ENCODE peak calls at places on chromosome 11, in ten cellular contexts. Z, V, D, R, E, J, C, S, Q and H are unnamed samples.

GRCh38 chr11:44708063-44708462 is 18.7 kb upstream of the TSPAN18 start:
- DNase-seq in E (no peak), C (peak), D (no peak), S (no peak), Z (peak), R (no peak), J (no peak), V (no peak), Q (no peak), H (no peak)

GRCh38 chr11:42524534-42525227 is 787.1 kb upstream of the API5 start:
- DNase-seq in V (peak), C (peak), Q (peak), E (no peak), D (peak), J (no peak), Z (peak), S (peak), R (peak), H (peak)

GRCh38 chr11:99117603-99118002 is 96.9 kb downstream of the CNTN5 start:
- DNase-seq in R (no peak), S (no peak), V (no peak), E (no peak), Q (no peak), D (no peak), J (no peak), Z (no peak), C (no peak), H (no peak)

GRCh38 chr11:80227915-80228314 is 787.1 kb upstream of the TENM4 start:
- DNase-seq in Q (no peak), S (no peak), J (no peak), V (no peak), C (no peak), E (no peak), D (no peak), R (no peak), Z (no peak), H (no peak)

GRCh38 chr11:78156081-78156844 is 16.8 kb upstream of the ALG8 start:
- DNase-seq in S (no peak), V (no peak), Q (no peak), C (no peak), R (peak), D (no peak), J (no peak), Z (peak), E (no peak), H (no peak)

GRCh38 chr11:9601041-9601875 is 27.8 kb downstream of the WEE1 start:
- DNase-seq in E (no peak), Z (peak), V (peak), C (peak), R (no peak), J (peak), Q (peak), S (peak), D (peak), H (peak)

GRCh38 chr11:76321820-76322524 is 59.0 kb downstream of the THAP12 start:
- DNase-seq in J (no peak), V (no peak), S (no peak), Z (no peak), E (peak), R (no peak), D (no peak), Q (no peak), C (no peak), H (no peak)

GRCh38 chr11:118435233-118435892 is 929 bp upstream of the KMT2A start:
- DNase-seq in D (peak), C (no peak), V (peak), J (no peak), E (peak), R (peak), Z (peak), S (no peak), Q (no peak), H (no peak)

GRCh38 chr11:14645247-14645912 is 1.8 kb downstream of the PDE3B start:
- DNase-seq in S (no peak), Z (peak), R (no peak), V (peak), E (no peak), J (no peak), D (no peak), Q (peak), C (peak), H (no peak)

DNA sequence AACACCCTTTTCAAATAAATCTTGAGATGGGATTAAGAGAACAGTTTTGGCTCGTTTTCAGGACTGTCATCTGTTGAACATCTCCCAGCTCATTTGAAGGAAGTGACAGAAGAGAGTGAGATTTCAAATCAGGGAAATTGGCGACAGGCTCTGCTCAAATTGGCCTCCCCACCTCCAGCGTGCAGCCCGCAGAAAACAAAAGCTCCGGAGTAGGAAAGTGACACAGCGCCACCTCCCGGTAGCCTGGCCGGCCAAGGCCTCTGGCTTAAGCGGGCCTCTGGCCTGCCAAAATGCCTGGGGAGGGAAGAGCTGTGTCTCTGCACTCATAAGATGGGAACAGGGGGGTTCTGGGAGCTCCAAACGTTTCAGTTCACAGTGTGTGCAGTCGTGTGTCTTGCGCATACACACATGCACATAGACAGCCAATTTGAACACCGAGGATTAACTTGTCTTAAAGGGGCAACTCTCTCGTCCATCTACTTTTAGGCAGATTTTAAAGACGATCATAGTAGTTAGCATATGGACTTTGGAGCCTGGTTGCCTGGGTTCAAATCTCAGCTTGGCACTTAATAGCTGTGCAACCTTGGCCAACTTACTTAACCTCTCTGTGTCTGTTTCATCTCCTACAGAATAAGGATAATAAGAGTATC is 132.7 kb upstream of the RCN1 start:
- DNase-seq in Q (peak), J (no peak), Z (peak), V (peak), E (peak), S (peak), C (peak), R (peak), D (no peak), H (no peak)
- TF ChIP-seq CTCF in Q (peak), J (peak), Z (peak), V (peak), E (peak), S (peak), C (peak), R (peak), D (no peak), H (peak)

GRCh38 chr11:74007691-74008372 is 1.1 kb downstream of the UCP3 start:
- DNase-seq in J (no peak), S (no peak), V (no peak), C (no peak), Q (no peak), D (no peak), Z (no peak), E (no peak), R (no peak), H (no peak)

GRCh38 chr11:74004694-74005615 is 3.9 kb downstream of the UCP3 start:
- DNase-seq in V (no peak), C (no peak), R (no peak), J (no peak), Z (no peak), E (no peak), D (peak), Q (no peak), S (no peak), H (no peak)

GRCh38 chr11:74004046-74004693 is 4.7 kb downstream of the UCP3 start:
- DNase-seq in Q (no peak), C (no peak), J (no peak), S (no peak), Z (no peak), V (no peak), E (no peak), R (no peak), D (no peak), H (no peak)

GRCh38 chr11:74006743-74007304 is 2.1 kb downstream of the UCP3 start:
- DNase-seq in E (no peak), C (no peak), V (no peak), J (no peak), Z (no peak), D (no peak), S (no peak), Q (no peak), R (no peak), H (no peak)

GRCh38 chr11:74005721-74006517 is 3.0 kb downstream of the UCP3 start:
- DNase-seq in C (no peak), R (no peak), S (no peak), J (no peak), Q (no peak), E (no peak), D (no peak), V (no peak), Z (no peak), H (no peak)
- H3K4me3 ChIP-seq in C (no peak), R (no peak), S (no peak), J (no peak), Q (no peak), E (no peak), D (no peak), V (no peak), Z (no peak), H (no peak)

DNA sequence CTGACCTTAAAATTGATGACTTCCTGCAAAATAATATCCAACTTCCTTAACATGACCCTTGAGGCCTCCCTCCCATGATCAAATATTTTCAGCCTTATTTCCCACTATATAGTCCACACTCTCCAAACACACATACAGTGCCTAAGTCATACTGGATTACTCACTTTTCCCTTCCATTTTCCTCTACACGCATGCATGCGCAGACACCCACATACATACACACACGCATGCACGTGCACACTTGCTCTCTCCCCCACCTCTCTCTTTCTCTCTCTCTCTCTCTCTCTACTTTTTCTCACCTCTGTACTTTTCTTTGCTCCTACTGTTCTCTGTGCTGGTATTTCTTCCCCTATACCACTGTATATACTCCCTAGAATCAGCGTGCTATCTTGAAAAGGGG is 28.1 kb downstream of the DLG2 start:
- DNase-seq in Z (no peak), E (no peak), C (no peak), D (no peak), S (no peak), J (no peak), R (no peak), V (no peak), Q (no peak), H (no peak)
- TF ChIP-seq CTCF in Z (no peak), E (no peak), C (no peak), D (no peak), S (no peak), J (no peak), R (no peak), V (no peak), Q (no peak), H (no peak)

GRCh38 chr11:73875380-73875779 is 1.3 kb downstream of the COA4 start:
- DNase-seq in V (no peak), R (no peak), S (no peak), J (no peak), E (no peak), Z (no peak), C (no peak), D (no peak), Q (no peak), H (no peak)

GRCh38 chr11:73876424-73877300 is at the start of the genes COA4 and PAAF1:
- DNase-seq in D (peak), S (peak), C (peak), Z (peak), Q (peak), V (peak), J (peak), E (peak), R (peak), H (peak)

GRCh38 chr11:73872746-73873412 is 3.8 kb downstream of the COA4 start:
- DNase-seq in C (no peak), V (no peak), E (no peak), Z (no peak), Q (no peak), J (no peak), D (no peak), R (no peak), S (no peak), H (no peak)

GRCh38 chr11:73878771-73879170 is 2.0 kb downstream of the PAAF1 start:
- DNase-seq in E (no peak), V (no peak), D (no peak), Z (no peak), S (peak), Q (no peak), R (no peak), J (no peak), C (no peak), H (no peak)

GRCh38 chr11:73875840-73876239 is 806 bp downstream of the COA4 start:
- DNase-seq in C (no peak), D (no peak), J (no peak), R (peak), V (no peak), Q (no peak), Z (no peak), S (no peak), E (peak), H (no peak)
- H3K4me3 ChIP-seq in C (peak), D (peak), J (peak), R (peak), V (peak), Q (peak), Z (peak), S (peak), E (peak), H (peak)

GRCh38 chr11:7511405-7511804 is 2.4 kb upstream of the PPFIBP2 start:
- DNase-seq in D (no peak), V (no peak), R (no peak), C (no peak), S (no peak), Z (peak), J (no peak), E (peak), Q (no peak), H (no peak)

GRCh38 chr11:7514099-7514725 is 413 bp downstream of the PPFIBP2 start:
- DNase-seq in S (no peak), Q (no peak), E (no peak), C (no peak), D (no peak), Z (no peak), J (no peak), R (no peak), V (no peak), H (no peak)

GRCh38 chr11:7513210-7514098 is at the start of gene PPFIBP2:
- DNase-seq in J (no peak), C (peak), Z (peak), R (peak), E (peak), V (peak), Q (peak), D (no peak), S (peak), H (peak)

GRCh38 chr11:7515544-7515943 is 1.7 kb downstream of the PPFIBP2 start:
- DNase-seq in D (no peak), Z (no peak), R (no peak), J (no peak), S (no peak), Q (no peak), C (no peak), E (no peak), V (no peak), H (no peak)

GRCh38 chr11:7512525-7513209 is 1.1 kb upstream of the PPFIBP2 start:
- DNase-seq in C (no peak), R (no peak), Q (no peak), J (peak), E (peak), S (no peak), D (no peak), V (peak), Z (peak), H (peak)
- TF ChIP-seq CTCF in C (no peak), R (no peak), Q (no peak), J (peak), E (no peak), S (no peak), D (no peak), V (no peak), Z (peak), H (no peak)

GRCh38 chr11:101129203-101129943 is at the start of gene PGR:
- DNase-seq in D (no peak), Z (no peak), R (no peak), S (no peak), J (no peak), V (no peak), Q (no peak), C (no peak), E (peak), H (no peak)

GRCh38 chr11:101127348-101127698 is 2.3 kb downstream of the PGR start:
- DNase-seq in J (no peak), E (peak), C (no peak), Q (peak), V (no peak), S (no peak), R (no peak), D (no peak), Z (no peak), H (no peak)

GRCh38 chr11:101127699-101128570 is 1.7 kb downstream of the PGR start:
- DNase-seq in Q (no peak), C (no peak), D (no peak), Z (no peak), S (no peak), J (no peak), E (peak), V (no peak), R (no peak), H (no peak)

GRCh38 chr11:101126551-101127347 is 2.9 kb downstream of the PGR start:
- DNase-seq in J (no peak), R (no peak), Q (no peak), V (peak), C (no peak), S (no peak), E (peak), Z (peak), D (no peak), H (no peak)

DNA sequence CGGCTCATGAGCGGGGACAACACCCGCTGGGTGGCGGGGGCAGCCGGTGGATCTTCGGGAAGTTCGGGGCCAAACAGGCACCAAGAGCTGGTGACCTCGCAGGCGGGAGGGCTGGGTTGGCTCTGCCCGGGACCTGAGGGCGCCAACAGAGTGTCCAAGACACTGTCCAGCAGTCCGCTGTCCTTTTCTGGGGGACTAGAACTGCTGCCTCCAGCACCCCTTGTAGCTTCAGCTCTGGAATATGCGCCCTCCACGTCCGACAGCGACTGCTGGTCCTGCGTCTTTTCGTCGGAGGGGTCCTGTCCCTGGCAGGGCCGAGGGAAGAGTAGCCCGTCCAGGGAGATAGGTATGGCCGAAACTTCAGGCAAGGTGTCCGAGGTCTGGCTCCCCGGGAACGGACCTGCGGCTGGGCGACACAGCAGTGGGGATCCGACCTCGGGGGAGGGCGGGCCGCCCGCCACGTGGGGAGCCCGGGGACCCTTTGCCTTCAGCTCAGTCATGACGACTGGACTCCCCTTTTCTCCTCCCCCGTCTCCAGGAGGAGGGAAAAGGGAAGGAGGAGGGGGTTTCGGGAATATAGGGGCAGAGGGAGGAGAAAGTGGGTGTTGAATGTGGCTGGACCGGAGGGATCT is 926 bp downstream of the PGR start:
- DNase-seq in R (no peak), S (no peak), V (no peak), Z (no peak), D (no peak), E (peak), J (no peak), Q (no peak), C (no peak), H (no peak)
- H3K4me3 ChIP-seq in R (no peak), S (no peak), V (no peak), Z (no peak), D (no peak), E (no peak), J (no peak), Q (no peak), C (no peak), H (peak)

GRCh38 chr11:271316-271715 is 6.9 kb upstream of the NLRP6 start:
- DNase-seq in D (no peak), C (no peak), E (no peak), S (no peak), R (no peak), Q (no peak), V (no peak), J (no peak), Z (no peak), H (no peak)

GRCh38 chr11:266676-267439 is 11.3 kb upstream of the NLRP6 start:
- DNase-seq in Z (no peak), D (no peak), R (peak), Q (no peak), V (no peak), E (no peak), J (no peak), S (no peak), C (no peak), H (no peak)

GRCh38 chr11:270451-271208 is 7.6 kb upstream of the NLRP6 start:
- DNase-seq in R (no peak), S (no peak), Z (no peak), E (no peak), Q (no peak), C (no peak), D (no peak), V (no peak), J (no peak), H (no peak)

GRCh38 chr11:267491-267994 is 10.7 kb upstream of the NLRP6 start:
- DNase-seq in S (peak), R (peak), J (no peak), Z (no peak), V (no peak), Q (peak), C (no peak), D (peak), E (peak), H (no peak)

DNA sequence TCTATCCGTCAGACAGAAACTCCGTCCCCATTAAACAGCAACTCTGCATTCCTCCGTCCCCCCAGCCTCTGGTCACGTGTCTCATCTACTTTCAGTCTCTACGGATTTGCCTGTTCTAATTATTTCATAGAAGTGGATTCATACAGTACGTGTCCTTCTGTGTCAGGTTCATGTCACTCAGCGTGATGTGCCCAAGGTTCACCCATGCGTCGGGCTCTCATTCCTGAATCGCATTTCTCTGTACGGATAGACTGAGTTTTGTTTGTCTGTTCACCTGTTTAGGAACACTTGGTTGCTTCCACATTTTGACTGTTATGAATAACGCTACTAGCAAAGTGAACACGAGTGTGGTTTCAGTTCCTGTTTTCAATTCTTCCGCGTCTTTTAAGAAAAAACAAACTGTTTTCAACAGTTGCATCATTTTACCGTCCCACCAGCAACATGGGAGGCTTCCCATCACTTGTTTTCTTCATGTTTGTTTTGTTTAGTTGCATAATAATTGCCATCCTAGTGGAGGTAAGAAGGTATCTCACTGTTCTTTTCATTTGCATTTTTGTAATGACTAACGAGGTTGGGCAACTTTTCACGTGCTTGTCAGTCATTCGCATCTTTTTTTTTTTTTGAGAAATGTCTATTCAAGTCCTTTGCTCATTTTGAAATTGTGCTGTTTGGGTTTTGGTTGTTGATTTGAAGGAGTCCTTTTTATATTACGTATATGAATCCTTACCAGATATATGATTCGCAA is 8.9 kb upstream of the NLRP6 start:
- DNase-seq in S (no peak), C (no peak), J (no peak), R (no peak), Z (no peak), V (no peak), Q (no peak), D (peak), E (no peak), H (no peak)
- TF ChIP-seq CTCF in S (no peak), C (no peak), J (no peak), R (no peak), Z (no peak), V (no peak), Q (no peak), D (peak), E (no peak), H (no peak)

GRCh38 chr11:71930556-71931244 is 1.9 kb downstream of the RNF121 start:
- DNase-seq in S (peak), Z (peak), J (no peak), E (no peak), R (no peak), C (no peak), Q (no peak), D (no peak), V (no peak), H (no peak)
- H3K4me3 ChIP-seq in S (peak), Z (peak), J (no peak), E (no peak), R (peak), C (peak), Q (no peak), D (peak), V (no peak), H (no peak)